ENCODE peak calls at places on chromosomes 6 and 20, in nine cellular contexts. E, C, V, N, L, Y, Z, R and G are unnamed samples.

GRCh38 chr6:35275417-35275816 is 15.9 kb downstream of the ZNF76 start:
- ATAC-seq in R (no peak), Y (no peak), C (peak), V (no peak), E (no peak), N (peak), Z (peak), L (peak), G (no peak)

GRCh38 chr6:3770023-3770422 is 18.5 kb upstream of the PXDC1 start:
- ATAC-seq in Z (no peak), Y (no peak), L (no peak), R (no peak), N (no peak), C (no peak), E (no peak), V (no peak), G (no peak)

GRCh38 chr20:58956078-58956477 is 25.0 kb upstream of the NELFCD start:
- ATAC-seq in E (no peak), N (peak), Y (no peak), L (no peak), C (no peak), Z (no peak), V (no peak), R (no peak), G (no peak)

GRCh38 chr6:74073429-74073828 is 377.4 kb downstream of the CD109 start:
- ATAC-seq in V (no peak), L (no peak), E (no peak), Y (no peak), R (no peak), C (no peak), Z (no peak), N (no peak), G (no peak)

GRCh38 chr6:43269273-43270007 is 26.2 kb downstream of the TTBK1 start:
- ATAC-seq in N (peak), E (peak), V (peak), C (peak), Y (peak), Z (peak), R (peak), L (peak), G (peak)

GRCh38 chr6:5905431-5906339 is 101.0 kb downstream of the NRN1 start:
- ATAC-seq in L (peak), R (no peak), E (no peak), V (no peak), Y (no peak), N (peak), Z (peak), C (peak), G (no peak)

GRCh38 chr6:1795923-1796322 is 186.2 kb downstream of the FOXC1 start:
- ATAC-seq in E (no peak), Z (no peak), V (no peak), N (no peak), C (no peak), L (no peak), Y (no peak), R (no peak), G (no peak)

GRCh38 chr6:28137458-28138020 is 4.1 kb upstream of the ZKSCAN8 start:
- ATAC-seq in R (peak), E (peak), Y (peak), L (peak), Z (peak), V (peak), C (no peak), N (peak), G (peak)

GRCh38 chr6:86193821-86194220 is 551.1 kb upstream of the SYNCRIP start:
- ATAC-seq in C (no peak), N (no peak), E (no peak), L (no peak), Y (no peak), R (no peak), Z (no peak), V (no peak), G (no peak)

GRCh38 chr20:2108987-2109386 is 7.4 kb downstream of the STK35 start:
- ATAC-seq in R (no peak), Z (peak), Y (no peak), C (peak), V (no peak), L (peak), E (no peak), N (peak), G (no peak)

GRCh38 chr6:105515054-105515453 is 112.2 kb upstream of the PREP start:
- ATAC-seq in V (no peak), R (no peak), Y (no peak), L (no peak), N (no peak), E (no peak), Z (no peak), C (no peak), G (no peak)

GRCh38 chr6:168479421-168479820 is 38.4 kb downstream of the SMOC2 start:
- ATAC-seq in Z (no peak), E (no peak), N (no peak), V (no peak), C (no peak), R (no peak), Y (no peak), L (no peak), G (no peak)

GRCh38 chr20:62588458-62589149 is 53.7 kb upstream of the SLCO4A1 start:
- ATAC-seq in L (no peak), Z (no peak), Y (no peak), C (no peak), E (no peak), V (no peak), R (no peak), N (peak), G (no peak)

GRCh38 chr6:139569561-139569960 is 195.1 kb upstream of the CITED2 start:
- ATAC-seq in E (no peak), C (no peak), N (no peak), R (no peak), Z (peak), L (no peak), V (no peak), Y (no peak), G (no peak)